ENCODE peak calls at places on chromosomes 5 and 9, in four cellular contexts. S is GM20000, I is pancreas, H is fibroblast of mammary gland. T is an unnamed sample.

GRCh38 chr9:112811518-112811917 is 61.0 kb downstream of the SNX30 start:
- DNase-seq in I (no peak), H (no peak), S (no peak), T (no peak)

GRCh38 chr5:145825751-145826180 is 9.4 kb downstream of the PRELID2 start:
- DNase-seq in H (peak; percentile 70), I (no peak), S (peak; percentile 44), T (no peak)

GRCh38 chr5:89342106-89342876 is 459.3 kb upstream of the MEF2C start:
- DNase-seq in I (no peak), H (peak; percentile 87), S (peak; percentile 10), T (no peak)

GRCh38 chr5:57327934-57328333 is 154.1 kb downstream of the GPBP1 start:
- DNase-seq in I (no peak), H (peak; percentile 45), S (no peak), T (peak; percentile 7)

GRCh38 chr5:81850494-81850893 is 99.6 kb upstream of the SSBP2 start:
- DNase-seq in I (no peak), S (no peak), H (peak; percentile 42), T (no peak)

GRCh38 chr9:28207657-28208056 is 634.4 kb upstream of the C9orf72 start:
- DNase-seq in I (no peak), S (no peak), H (no peak), T (no peak)

GRCh38 chr5:148796931-148797330 is 29.5 kb upstream of the ADRB2 start:
- DNase-seq in H (no peak), I (no peak), S (no peak), T (no peak)

GRCh38 chr9:4742246-4742645 is 1.2 kb upstream of the AK3 start:
- DNase-seq in I (no peak), H (no peak), S (peak; percentile 15), T (no peak)

GRCh38 chr5:107593009-107593408 is 77.7 kb downstream of the EFNA5 start:
- DNase-seq in S (no peak), I (no peak), H (no peak), T (no peak)

GRCh38 chr5:430214-430925 is 12.6 kb upstream of the EXOC3 start:
- DNase-seq in H (no peak), I (no peak), S (no peak), T (no peak)

GRCh38 chr5:62778327-62779009 is 199.8 kb downstream of the LRRC70 start:
- DNase-seq in H (no peak), S (no peak), I (no peak), T (no peak)

GRCh38 chr9:84898188-84898587 is 228.7 kb downstream of the NTRK2 start:
- DNase-seq in I (no peak), S (no peak), H (no peak), T (no peak)

GRCh38 chr9:37027582-37028424 is 6.3 kb downstream of the PAX5 start:
- DNase-seq in I (peak; percentile 97), S (peak; percentile 99), H (peak; percentile 78), T (peak; percentile 94)

GRCh38 chr9:14226855-14227532 is 86.9 kb downstream of the NFIB start:
- DNase-seq in S (no peak), H (no peak), I (no peak), T (no peak)

GRCh38 chr5:1161108-1161831 is 40.1 kb upstream of the SLC6A19 start:
- DNase-seq in I (no peak), H (no peak), S (no peak), T (no peak)

GRCh38 chr5:149611327-149611726 is 30.0 kb downstream of the ARHGEF37 start:
- DNase-seq in S (no peak), I (no peak), H (peak; percentile 79), T (no peak)

GRCh38 chr5:154087260-154087659 is 48.5 kb downstream of the MFAP3 start:
- DNase-seq in H (peak; percentile 26), S (no peak), I (no peak), T (no peak)

GRCh38 chr9:6907772-6908381 is 150.1 kb downstream of the KDM4C start:
- DNase-seq in I (no peak), H (peak; percentile 58), S (no peak), T (peak; percentile 18)

GRCh38 chr5:73901455-73901854 is 275.5 kb downstream of the ARHGEF28 start:
- DNase-seq in H (no peak), S (no peak), I (no peak), T (peak; percentile 5)

GRCh38 chr5:30041831-30042385 is 1151.6 kb upstream of the CDH6 start:
- DNase-seq in S (no peak), I (no peak), H (no peak), T (no peak)

GRCh38 chr5:137481596-137481995 is 17.5 kb downstream of the SPOCK1 start:
- DNase-seq in I (no peak), S (no peak), H (no peak), T (no peak)

GRCh38 chr5:168728812-168729211 is 149.6 kb upstream of the PANK3 start:
- DNase-seq in H (no peak), S (no peak), I (no peak), T (no peak)

GRCh38 chr9:70228098-70228497 is 30.7 kb upstream of the SMC5 start:
- DNase-seq in H (no peak), S (no peak), I (no peak), T (no peak)

GRCh38 chr9:81069923-81070322 is 619.4 kb downstream of the TLE1 start:
- DNase-seq in H (no peak), I (no peak), S (no peak), T (no peak)

GRCh38 chr5:69007726-69008368 is 86.0 kb upstream of the SLC30A5 start:
- DNase-seq in S (peak; percentile 69), I (peak; percentile 78), H (peak; percentile 57), T (peak; percentile 87)

GRCh38 chr9:89849096-89849495 is 244.3 kb downstream of the GADD45G start:
- DNase-seq in S (no peak), H (no peak), I (no peak), T (no peak)

GRCh38 chr9:37085233-37085632 is 35.1 kb upstream of the ZCCHC7 start:
- DNase-seq in S (no peak), H (no peak), I (no peak), T (no peak)

GRCh38 chr5:101977729-101978345 is 318.2 kb downstream of the SLCO4C1 start:
- DNase-seq in S (peak; percentile 58), H (peak; percentile 44), I (no peak), T (no peak)

GRCh38 chr5:172773481-172774469 is 2.8 kb upstream of the DUSP1 start:
- DNase-seq in H (peak; percentile 78), S (no peak), I (no peak), T (peak; percentile 54)

GRCh38 chr9:22053178-22053577 is 44.1 kb upstream of the CDKN2B start:
- DNase-seq in S (no peak), H (peak; percentile 31), I (no peak), T (no peak)
- TF ChIP-seq CTCF in S (no peak), H (no peak), I (no peak), T (no peak)

DNA sequence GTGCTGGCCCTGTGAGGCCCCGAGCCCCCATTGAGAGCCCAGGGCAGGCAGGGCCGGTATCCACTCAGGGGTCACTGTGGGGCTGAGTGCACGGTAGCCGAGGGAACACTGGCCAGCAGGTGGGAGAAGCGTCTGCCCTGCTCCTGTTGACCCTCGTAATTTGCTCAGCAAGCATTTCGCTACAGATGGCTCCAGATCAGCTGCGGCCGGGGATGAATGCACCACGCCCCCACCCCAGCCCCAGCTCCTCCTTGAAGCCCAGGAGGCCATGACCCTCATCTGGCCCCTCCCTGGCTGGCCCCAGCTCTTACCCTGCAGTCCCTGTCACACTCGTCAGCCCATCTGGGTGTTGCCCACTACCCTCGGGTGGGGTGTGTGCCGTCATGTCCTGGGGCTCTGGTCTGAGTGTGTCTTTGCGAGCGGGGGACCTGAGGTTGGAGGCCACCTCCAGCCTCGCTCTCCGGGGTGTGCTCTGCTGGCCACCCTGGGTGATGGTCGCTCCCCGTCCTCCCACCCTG is 6.1 kb upstream of the NRARP start:
- DNase-seq in H (no peak), I (peak; percentile 56), S (no peak), T (no peak)
- TF ChIP-seq CTCF in H (no peak), I (no peak), S (no peak), T (no peak)

GRCh38 chr9:69188975-69189374 is 14.9 kb downstream of the TJP2 start:
- DNase-seq in H (no peak), I (no peak), S (no peak), T (no peak)

GRCh38 chr9:69190866-69191672 is 17.0 kb downstream of the TJP2 start:
- DNase-seq in I (no peak), H (no peak), S (no peak), T (no peak)

GRCh38 chr9:69186841-69187611 is 12.9 kb downstream of the TJP2 start:
- DNase-seq in I (no peak), H (peak; percentile 50), S (no peak), T (no peak)

GRCh38 chr9:69192214-69192613 is 18.1 kb downstream of the TJP2 start:
- DNase-seq in H (no peak), I (no peak), S (no peak), T (no peak)

GRCh38 chr9:69190086-69190865 is 16.2 kb downstream of the TJP2 start:
- DNase-seq in S (no peak), H (no peak), I (no peak), T (no peak)
- TF ChIP-seq CTCF in S (no peak), H (no peak), I (no peak), T (no peak)

DNA sequence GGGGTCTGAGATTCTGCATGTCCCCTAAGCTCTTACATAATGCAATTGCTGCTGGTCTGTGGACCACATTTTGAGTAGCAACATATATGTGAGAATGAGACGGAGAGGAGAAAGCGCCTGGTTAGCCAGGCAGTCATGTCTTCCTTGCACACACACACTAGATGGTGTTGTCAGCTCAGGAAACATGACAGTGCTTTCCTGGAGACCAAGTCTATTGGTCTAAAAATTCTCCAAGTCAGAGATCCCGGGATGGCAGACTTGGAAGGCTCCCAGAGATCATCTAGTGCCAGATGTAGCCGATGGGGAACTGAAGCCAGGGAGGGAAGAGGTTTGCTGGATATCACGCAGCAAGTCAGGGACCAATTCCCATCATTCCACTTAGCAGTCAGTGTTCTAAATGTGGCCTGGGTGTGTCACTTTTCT is 53.4 kb downstream of the GALNT12 start:
- DNase-seq in I (no peak), H (peak; percentile 98), S (no peak), T (no peak)
- TF ChIP-seq CTCF in I (no peak), H (peak; percentile 65), S (no peak), T (no peak)

GRCh38 chr9:109652112-109652511 is 127.9 kb upstream of the PALM2AKAP2 start:
- DNase-seq in S (no peak), I (no peak), H (peak; percentile 84), T (no peak)

GRCh38 chr9:109653470-109653869 is 126.5 kb upstream of the PALM2AKAP2 start:
- DNase-seq in I (no peak), S (no peak), H (no peak), T (no peak)

DNA sequence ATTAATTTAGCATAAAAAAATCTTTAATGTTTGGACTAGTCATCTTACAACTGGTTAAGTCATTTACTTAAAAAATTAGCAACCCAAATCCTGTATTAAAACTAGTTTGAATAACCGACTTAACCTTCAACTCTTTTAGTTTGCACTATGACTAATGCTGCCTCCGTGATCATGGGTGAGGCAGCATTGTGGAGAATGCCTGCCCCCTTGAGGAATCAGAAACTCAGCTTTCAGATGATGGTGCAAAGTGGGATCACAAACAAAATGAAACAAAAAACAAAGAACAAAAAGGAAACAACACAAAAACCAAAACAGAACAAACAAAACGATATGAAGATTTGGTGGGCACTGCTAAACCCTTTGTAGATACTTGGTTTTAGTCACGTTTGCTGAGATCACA is 127.0 kb upstream of the PALM2AKAP2 start:
- DNase-seq in I (no peak), H (peak; percentile 67), S (no peak), T (no peak)
- TF ChIP-seq CTCF in I (no peak), H (peak; percentile 71), S (no peak), T (no peak)

GRCh38 chr5:177554474-177555111 is at the start of gene FAM193B:
- DNase-seq in H (peak; percentile 85), I (peak; percentile 98), S (peak; percentile 100), T (peak; percentile 97)
- TF ChIP-seq CTCF in H (peak; percentile 28), I (no peak), S (no peak), T (no peak)

GRCh38 chr9:127540664-127541041 is 71.4 kb upstream of the STXBP1 start:
- DNase-seq in H (peak; percentile 46), S (no peak), I (no peak), T (no peak)
- TF ChIP-seq CTCF in H (no peak), S (no peak), I (no peak), T (no peak)